ENCODE peak calls at places on chromosome 2, in four cellular contexts. One of them, this sample, is unnamed.
A peak's percentile ranks its signal among the peaks of the same experiment; 100 is the strongest.

GRCh38 chr2:61993422-61994024 is 88.0 kb downstream of the COMMD1 start:
- DNase-seq in upper lobe of right lung: no peak
- DNase-seq in brain microvascular endothelial cell: peak; percentile 49
- DNase-seq in cardiac muscle cell: peak; percentile 72
- DNase-seq in this sample: peak; percentile 46

GRCh38 chr2:147449323-147450080 is 395.3 kb upstream of the ACVR2A start:
- DNase-seq in cardiac muscle cell: no peak
- DNase-seq in upper lobe of right lung: no peak
- DNase-seq in brain microvascular endothelial cell: no peak
- DNase-seq in this sample: peak; percentile 70

GRCh38 chr2:192159215-192159614 is 35.5 kb downstream of the TMEFF2 start:
- DNase-seq in brain microvascular endothelial cell: no peak
- DNase-seq in upper lobe of right lung: no peak
- DNase-seq in cardiac muscle cell: no peak
- DNase-seq in this sample: peak; percentile 30

GRCh38 chr2:85180322-85181092 is 47.3 kb downstream of the TCF7L1 start:
- DNase-seq in cardiac muscle cell: no peak
- DNase-seq in brain microvascular endothelial cell: no peak
- DNase-seq in upper lobe of right lung: no peak
- DNase-seq in this sample: no peak

GRCh38 chr2:176167398-176167797 is 10.3 kb downstream of the HOXD3 start:
- DNase-seq in upper lobe of right lung: no peak
- DNase-seq in cardiac muscle cell: no peak
- DNase-seq in brain microvascular endothelial cell: no peak
- DNase-seq in this sample: no peak

GRCh38 chr2:181646415-181646987 is 10.4 kb downstream of the CERKL start:
- DNase-seq in brain microvascular endothelial cell: no peak
- DNase-seq in upper lobe of right lung: no peak
- DNase-seq in cardiac muscle cell: no peak
- DNase-seq in this sample: no peak

GRCh38 chr2:108267117-108267516 is 21.6 kb upstream of the SULT1C2 start:
- DNase-seq in upper lobe of right lung: no peak
- DNase-seq in brain microvascular endothelial cell: peak; percentile 66
- DNase-seq in cardiac muscle cell: peak; percentile 69
- DNase-seq in this sample: no peak

GRCh38 chr2:239594772-239595608 is 194.2 kb upstream of the HDAC4 start:
- DNase-seq in cardiac muscle cell: no peak
- DNase-seq in brain microvascular endothelial cell: no peak
- DNase-seq in upper lobe of right lung: peak; percentile 54
- DNase-seq in this sample: no peak

GRCh38 chr2:215363461-215364156 is 51.8 kb downstream of the ATIC start:
- DNase-seq in upper lobe of right lung: no peak
- DNase-seq in cardiac muscle cell: peak; percentile 44
- DNase-seq in brain microvascular endothelial cell: no peak
- DNase-seq in this sample: no peak

GRCh38 chr2:236855866-236856855 is 229.5 kb upstream of the COPS8 start:
- DNase-seq in brain microvascular endothelial cell: no peak
- DNase-seq in upper lobe of right lung: no peak
- DNase-seq in cardiac muscle cell: no peak
- DNase-seq in this sample: no peak

GRCh38 chr2:226885769-226886435 is 50.0 kb downstream of the RHBDD1 start:
- DNase-seq in brain microvascular endothelial cell: no peak
- DNase-seq in upper lobe of right lung: no peak
- DNase-seq in cardiac muscle cell: peak; percentile 22
- DNase-seq in this sample: no peak

GRCh38 chr2:43165378-43166025 is 60.9 kb downstream of the ZFP36L2 start:
- DNase-seq in upper lobe of right lung: no peak
- DNase-seq in cardiac muscle cell: no peak
- DNase-seq in brain microvascular endothelial cell: no peak
- DNase-seq in this sample: no peak

GRCh38 chr2:62354771-62355550 is 151.0 kb downstream of the TMEM17 start:
- DNase-seq in brain microvascular endothelial cell: no peak
- DNase-seq in cardiac muscle cell: no peak
- DNase-seq in upper lobe of right lung: no peak
- DNase-seq in this sample: peak; percentile 9

GRCh38 chr2:26770986-26771586 is 7.0 kb downstream of the SLC35F6 start:
- DNase-seq in brain microvascular endothelial cell: peak; percentile 41
- DNase-seq in upper lobe of right lung: no peak
- DNase-seq in cardiac muscle cell: peak; percentile 94
- DNase-seq in this sample: no peak

GRCh38 chr2:219298759-219299371 is 10.3 kb downstream of the PTPRN start:
- DNase-seq in cardiac muscle cell: peak; percentile 86
- DNase-seq in upper lobe of right lung: peak; percentile 90
- DNase-seq in brain microvascular endothelial cell: peak; percentile 66
- DNase-seq in this sample: peak; percentile 83

GRCh38 chr2:210577263-210578071 is 21.1 kb downstream of the CPS1 start:
- DNase-seq in upper lobe of right lung: no peak
- DNase-seq in cardiac muscle cell: peak; percentile 58
- DNase-seq in brain microvascular endothelial cell: peak; percentile 13
- DNase-seq in this sample: peak; percentile 70

GRCh38 chr2:70443078-70443465 is 110.6 kb downstream of the TGFA start:
- DNase-seq in cardiac muscle cell: no peak
- DNase-seq in upper lobe of right lung: no peak
- DNase-seq in brain microvascular endothelial cell: no peak
- DNase-seq in this sample: no peak

GRCh38 chr2:9653485-9654271 is 22.9 kb upstream of the YWHAQ start:
- DNase-seq in cardiac muscle cell: no peak
- DNase-seq in brain microvascular endothelial cell: no peak
- DNase-seq in upper lobe of right lung: no peak
- DNase-seq in this sample: no peak

GRCh38 chr2:207243601-207244000 is 77.9 kb upstream of the KLF7 start:
- DNase-seq in upper lobe of right lung: no peak
- DNase-seq in cardiac muscle cell: no peak
- DNase-seq in brain microvascular endothelial cell: no peak
- DNase-seq in this sample: no peak

GRCh38 chr2:62196278-62196901 is 475 bp downstream of the B3GNT2 start:
- DNase-seq in upper lobe of right lung: peak; percentile 88
- DNase-seq in brain microvascular endothelial cell: no peak
- DNase-seq in cardiac muscle cell: no peak
- DNase-seq in this sample: peak; percentile 38

GRCh38 chr2:108909917-108910515 is 79.0 kb downstream of the EDAR start:
- DNase-seq in upper lobe of right lung: peak; percentile 35
- DNase-seq in cardiac muscle cell: no peak
- DNase-seq in brain microvascular endothelial cell: no peak
- DNase-seq in this sample: no peak

GRCh38 chr2:151638188-151638933 is 95.9 kb downstream of the NEB start:
- DNase-seq in brain microvascular endothelial cell: no peak
- DNase-seq in upper lobe of right lung: no peak
- DNase-seq in cardiac muscle cell: no peak
- DNase-seq in this sample: peak; percentile 25

GRCh38 chr2:174511580-174512260 is 24.9 kb upstream of the GPR155 start:
- DNase-seq in brain microvascular endothelial cell: no peak
- DNase-seq in upper lobe of right lung: no peak
- DNase-seq in cardiac muscle cell: no peak
- DNase-seq in this sample: no peak

GRCh38 chr2:164840930-164841718 is 499 bp downstream of the COBLL1 start:
- DNase-seq in cardiac muscle cell: peak; percentile 72
- DNase-seq in brain microvascular endothelial cell: peak; percentile 45
- DNase-seq in upper lobe of right lung: peak; percentile 90
- DNase-seq in this sample: peak; percentile 90

GRCh38 chr2:191218292-191218898 is 26.8 kb upstream of the MYO1B start:
- DNase-seq in upper lobe of right lung: no peak
- DNase-seq in cardiac muscle cell: peak; percentile 89
- DNase-seq in brain microvascular endothelial cell: peak; percentile 85
- DNase-seq in this sample: peak; percentile 89

GRCh38 chr2:20745924-20746555 is 76.9 kb downstream of the LDAH start:
- DNase-seq in cardiac muscle cell: no peak
- DNase-seq in upper lobe of right lung: no peak
- DNase-seq in brain microvascular endothelial cell: no peak
- DNase-seq in this sample: no peak

GRCh38 chr2:15619076-15619475 is 27.4 kb downstream of the DDX1 start:
- DNase-seq in brain microvascular endothelial cell: no peak
- DNase-seq in upper lobe of right lung: no peak
- DNase-seq in cardiac muscle cell: no peak
- DNase-seq in this sample: no peak

GRCh38 chr2:15619510-15619909 is 27.8 kb downstream of the DDX1 start:
- DNase-seq in upper lobe of right lung: no peak
- DNase-seq in brain microvascular endothelial cell: no peak
- DNase-seq in cardiac muscle cell: no peak
- DNase-seq in this sample: no peak

GRCh38 chr2:15620340-15620739 is 28.7 kb downstream of the DDX1 start:
- DNase-seq in cardiac muscle cell: no peak
- DNase-seq in brain microvascular endothelial cell: no peak
- DNase-seq in upper lobe of right lung: no peak
- DNase-seq in this sample: no peak

GRCh38 chr2:15620857-15621471 is 29.3 kb downstream of the DDX1 start:
- DNase-seq in cardiac muscle cell: no peak
- DNase-seq in upper lobe of right lung: no peak
- DNase-seq in brain microvascular endothelial cell: no peak
- DNase-seq in this sample: no peak

DNA sequence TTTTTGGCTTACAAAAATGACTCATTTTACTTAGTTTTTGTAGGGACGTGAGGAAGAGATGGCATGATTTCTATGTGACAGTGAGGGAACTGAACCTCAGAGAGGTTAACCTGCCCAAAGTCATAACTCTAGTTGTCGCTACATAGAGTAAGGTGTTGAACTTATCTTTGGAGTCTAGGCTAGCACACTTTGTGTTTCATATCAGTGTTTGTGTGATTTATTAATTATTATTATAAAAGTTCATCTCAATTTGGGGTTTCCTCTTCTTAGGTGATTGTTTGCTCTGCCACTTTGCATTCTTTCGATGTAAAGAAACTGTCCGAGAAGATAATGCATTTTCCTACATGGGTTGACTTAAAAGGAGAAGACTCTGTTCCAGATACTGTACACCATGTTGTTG is 28.3 kb downstream of the DDX1 start:
- DNase-seq in upper lobe of right lung: no peak
- DNase-seq in cardiac muscle cell: no peak
- DNase-seq in brain microvascular endothelial cell: no peak
- DNase-seq in this sample: no peak
- H3K36me3 ChIP-seq in upper lobe of right lung: peaks cover 99% of the 10 kb centered on the region
- H3K36me3 ChIP-seq in cardiac muscle cell: peaks cover 76% of the 10 kb centered on the region
- H3K36me3 ChIP-seq in brain microvascular endothelial cell: peaks cover 60% of the 10 kb centered on the region
- H3K36me3 ChIP-seq in this sample: peaks cover 84% of the 10 kb centered on the region

GRCh38 chr2:241232736-241233575 is 44.5 kb downstream of the ANO7 start:
- DNase-seq in cardiac muscle cell: no peak
- DNase-seq in upper lobe of right lung: peak; percentile 44
- DNase-seq in brain microvascular endothelial cell: no peak
- DNase-seq in this sample: no peak

GRCh38 chr2:241228860-241229516 is 40.5 kb downstream of the ANO7 start:
- DNase-seq in brain microvascular endothelial cell: no peak
- DNase-seq in cardiac muscle cell: no peak
- DNase-seq in upper lobe of right lung: peak; percentile 48
- DNase-seq in this sample: no peak

GRCh38 chr2:241228081-241228859 is 39.8 kb downstream of the ANO7 start:
- DNase-seq in cardiac muscle cell: no peak
- DNase-seq in brain microvascular endothelial cell: no peak
- DNase-seq in upper lobe of right lung: no peak
- DNase-seq in this sample: no peak

GRCh38 chr2:241229563-241230401 is 41.3 kb downstream of the ANO7 start:
- DNase-seq in cardiac muscle cell: no peak
- DNase-seq in brain microvascular endothelial cell: no peak
- DNase-seq in upper lobe of right lung: peak; percentile 52
- DNase-seq in this sample: no peak

GRCh38 chr2:241230435-241230834 is 42.0 kb downstream of the ANO7 start:
- DNase-seq in upper lobe of right lung: peak; percentile 55
- DNase-seq in brain microvascular endothelial cell: no peak
- DNase-seq in cardiac muscle cell: no peak
- DNase-seq in this sample: no peak
- H3K36me3 ChIP-seq in upper lobe of right lung: peaks cover 98% of the 10 kb centered on the region
- H3K36me3 ChIP-seq in brain microvascular endothelial cell: peaks cover 94% of the 10 kb centered on the region
- H3K36me3 ChIP-seq in cardiac muscle cell: peaks cover 48% of the 10 kb centered on the region
- H3K36me3 ChIP-seq in this sample: peaks cover 73% of the 10 kb centered on the region

GRCh38 chr2:2663401-2664036 is 332.4 kb upstream of the MYT1L start:
- DNase-seq in cardiac muscle cell: no peak
- DNase-seq in brain microvascular endothelial cell: no peak
- DNase-seq in upper lobe of right lung: no peak
- DNase-seq in this sample: no peak
- H3K36me3 ChIP-seq in cardiac muscle cell: no peaks in the 10 kb centered on the region
- H3K36me3 ChIP-seq in brain microvascular endothelial cell: no peaks in the 10 kb centered on the region
- H3K36me3 ChIP-seq in upper lobe of right lung: no peaks in the 10 kb centered on the region
- H3K36me3 ChIP-seq in this sample: no peaks in the 10 kb centered on the region

DNA sequence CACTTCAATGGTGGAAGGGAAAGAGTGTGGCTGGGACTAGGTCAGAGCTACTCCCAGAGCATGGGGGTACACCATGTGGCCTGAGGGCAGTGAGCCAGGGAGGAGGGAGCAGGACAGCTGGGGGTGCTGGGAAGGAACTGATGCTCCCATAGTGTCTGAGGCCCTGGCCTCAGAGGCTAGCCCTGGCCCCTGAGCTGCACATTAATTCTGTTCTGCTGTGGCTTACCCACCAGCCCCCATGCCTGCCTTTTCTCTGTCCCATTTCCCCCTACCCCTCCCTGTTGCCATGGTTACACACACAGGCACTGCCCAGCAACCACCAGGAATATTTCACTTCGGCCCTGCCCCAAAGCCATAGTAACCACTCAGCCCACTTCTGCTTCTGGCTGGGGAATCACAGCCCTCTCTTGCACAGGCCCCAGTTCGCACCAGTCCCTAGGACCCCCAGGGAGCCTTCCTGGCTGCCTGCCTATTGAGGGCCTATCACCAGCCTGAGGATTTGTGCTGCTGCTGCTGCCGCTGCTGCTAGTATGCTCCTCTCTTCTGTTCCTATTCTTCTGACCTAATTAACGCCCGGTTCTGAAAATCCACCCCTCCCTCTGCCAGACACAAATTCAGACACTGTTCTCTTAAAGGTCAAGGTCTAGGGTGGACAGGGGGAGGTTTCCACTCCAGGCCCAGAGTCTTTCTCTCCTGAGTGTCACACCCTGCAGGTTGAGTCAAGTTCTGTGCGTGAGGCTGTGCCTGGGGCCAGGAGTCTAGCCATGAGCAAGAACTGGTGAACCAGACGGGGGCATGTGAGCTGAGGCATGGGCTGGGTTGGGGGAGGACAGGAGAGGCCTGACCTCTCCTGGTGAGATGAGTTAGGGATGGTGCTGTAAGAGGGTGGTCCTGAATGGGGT is 87.1 kb upstream of the MCFD2 start:
- DNase-seq in brain microvascular endothelial cell: no peak
- DNase-seq in cardiac muscle cell: peak; percentile 43
- DNase-seq in upper lobe of right lung: no peak
- DNase-seq in this sample: peak; percentile 43
- H3K36me3 ChIP-seq in brain microvascular endothelial cell: peaks cover 19% of the 10 kb centered on the region
- H3K36me3 ChIP-seq in cardiac muscle cell: no peaks in the 10 kb centered on the region
- H3K36me3 ChIP-seq in upper lobe of right lung: peaks cover 39% of the 10 kb centered on the region
- H3K36me3 ChIP-seq in this sample: no peaks in the 10 kb centered on the region

DNA sequence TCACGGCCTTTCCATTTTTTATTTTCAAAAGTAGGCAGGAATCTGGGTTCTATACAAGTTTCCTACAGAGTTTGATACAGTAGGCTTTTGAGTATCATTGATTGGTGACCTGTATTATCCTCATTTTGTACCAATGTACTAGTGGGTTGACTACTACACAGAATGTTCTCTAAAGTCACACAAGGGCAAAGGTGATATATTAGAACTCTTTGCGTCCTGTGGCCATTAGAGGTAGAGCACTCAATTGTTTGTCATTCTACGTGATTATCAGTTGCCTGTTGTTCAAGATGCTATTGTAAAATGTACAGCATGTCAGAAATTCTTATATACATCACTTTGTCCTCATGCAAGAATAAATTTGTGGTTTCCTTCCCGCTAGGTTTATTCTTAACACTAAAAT is 24.8 kb downstream of the WDR75 start:
- DNase-seq in cardiac muscle cell: no peak
- DNase-seq in upper lobe of right lung: no peak
- DNase-seq in brain microvascular endothelial cell: no peak
- DNase-seq in this sample: no peak
- H3K36me3 ChIP-seq in cardiac muscle cell: peaks cover 54% of the 10 kb centered on the region
- H3K36me3 ChIP-seq in upper lobe of right lung: peaks cover 99% of the 10 kb centered on the region
- H3K36me3 ChIP-seq in brain microvascular endothelial cell: peaks cover 82% of the 10 kb centered on the region
- H3K36me3 ChIP-seq in this sample: peaks cover 96% of the 10 kb centered on the region